ENCODE peak calls at places on chromosomes 5 and 9, in eight cellular contexts. One of them, this sample, is unnamed.

GRCh38 chr5:14908195-14908594 is 36.6 kb upstream of the ANKH start:
- DNase-seq in EL: no peak
- DNase-seq in heart left ventricle: peak; percentile 41
- DNase-seq in stimulated activated CD4-positive, alpha-beta T cell treated with anti-CD3 and anti-CD28 coated beads, Interleukin-2, amount 100 ng/mL, for 48 hours: no peak
- DNase-seq in fibroblast of the conjunctiva: no peak
- DNase-seq in activated naive CD8-positive, alpha-beta T cell treated with anti-CD3 and anti-CD28 coated beads, Interleukin-2, amount 50 U/mL, for 24 hours: no peak
- DNase-seq in colonic mucosa: no peak
- DNase-seq in OCI-LY7: no peak
- DNase-seq in this sample: no peak

GRCh38 chr5:56145511-56145910 is 87.6 kb downstream of the ANKRD55 start:
- DNase-seq in EL: no peak
- DNase-seq in heart left ventricle: no peak
- DNase-seq in stimulated activated CD4-positive, alpha-beta T cell treated with anti-CD3 and anti-CD28 coated beads, Interleukin-2, amount 100 ng/mL, for 48 hours: no peak
- DNase-seq in fibroblast of the conjunctiva: no peak
- DNase-seq in activated naive CD8-positive, alpha-beta T cell treated with anti-CD3 and anti-CD28 coated beads, Interleukin-2, amount 50 U/mL, for 24 hours: no peak
- DNase-seq in colonic mucosa: no peak
- DNase-seq in OCI-LY7: no peak
- DNase-seq in this sample: no peak

GRCh38 chr5:176415240-176416122 is 858 bp downstream of the CLTB start:
- DNase-seq in EL: peak; percentile 90
- DNase-seq in heart left ventricle: peak; percentile 48
- DNase-seq in stimulated activated CD4-positive, alpha-beta T cell treated with anti-CD3 and anti-CD28 coated beads, Interleukin-2, amount 100 ng/mL, for 48 hours: no peak
- DNase-seq in fibroblast of the conjunctiva: no peak
- DNase-seq in activated naive CD8-positive, alpha-beta T cell treated with anti-CD3 and anti-CD28 coated beads, Interleukin-2, amount 50 U/mL, for 24 hours: no peak
- DNase-seq in colonic mucosa: no peak
- DNase-seq in OCI-LY7: peak; percentile 18
- DNase-seq in this sample: peak; percentile 14

GRCh38 chr5:143837306-143837848 is 25.4 kb downstream of the HMHB1 start:
- DNase-seq in EL: peak; percentile 69
- DNase-seq in heart left ventricle: peak; percentile 28
- DNase-seq in stimulated activated CD4-positive, alpha-beta T cell treated with anti-CD3 and anti-CD28 coated beads, Interleukin-2, amount 100 ng/mL, for 48 hours: no peak
- DNase-seq in fibroblast of the conjunctiva: peak; percentile 63
- DNase-seq in activated naive CD8-positive, alpha-beta T cell treated with anti-CD3 and anti-CD28 coated beads, Interleukin-2, amount 50 U/mL, for 24 hours: no peak
- DNase-seq in colonic mucosa: no peak
- DNase-seq in OCI-LY7: no peak
- DNase-seq in this sample: no peak

GRCh38 chr5:35404701-35405100 is 174.4 kb upstream of the PRLR start:
- DNase-seq in EL: no peak
- DNase-seq in heart left ventricle: no peak
- DNase-seq in stimulated activated CD4-positive, alpha-beta T cell treated with anti-CD3 and anti-CD28 coated beads, Interleukin-2, amount 100 ng/mL, for 48 hours: no peak
- DNase-seq in fibroblast of the conjunctiva: no peak
- DNase-seq in activated naive CD8-positive, alpha-beta T cell treated with anti-CD3 and anti-CD28 coated beads, Interleukin-2, amount 50 U/mL, for 24 hours: no peak
- DNase-seq in colonic mucosa: no peak
- DNase-seq in OCI-LY7: no peak
- DNase-seq in this sample: no peak

GRCh38 chr9:89596937-89597555 is 7.8 kb upstream of the GADD45G start:
- DNase-seq in EL: no peak
- DNase-seq in heart left ventricle: no peak
- DNase-seq in stimulated activated CD4-positive, alpha-beta T cell treated with anti-CD3 and anti-CD28 coated beads, Interleukin-2, amount 100 ng/mL, for 48 hours: no peak
- DNase-seq in fibroblast of the conjunctiva: no peak
- DNase-seq in activated naive CD8-positive, alpha-beta T cell treated with anti-CD3 and anti-CD28 coated beads, Interleukin-2, amount 50 U/mL, for 24 hours: no peak
- DNase-seq in colonic mucosa: no peak
- DNase-seq in OCI-LY7: no peak
- DNase-seq in this sample: no peak

GRCh38 chr9:93009337-93010015 is 49.0 kb upstream of the SUSD3 start:
- DNase-seq in EL: no peak
- DNase-seq in heart left ventricle: no peak
- DNase-seq in stimulated activated CD4-positive, alpha-beta T cell treated with anti-CD3 and anti-CD28 coated beads, Interleukin-2, amount 100 ng/mL, for 48 hours: no peak
- DNase-seq in fibroblast of the conjunctiva: no peak
- DNase-seq in activated naive CD8-positive, alpha-beta T cell treated with anti-CD3 and anti-CD28 coated beads, Interleukin-2, amount 50 U/mL, for 24 hours: no peak
- DNase-seq in colonic mucosa: peak; percentile 14
- DNase-seq in OCI-LY7: no peak
- DNase-seq in this sample: no peak

GRCh38 chr5:135091286-135091685 is 57.3 kb upstream of the PITX1 start:
- DNase-seq in EL: no peak
- DNase-seq in heart left ventricle: no peak
- DNase-seq in stimulated activated CD4-positive, alpha-beta T cell treated with anti-CD3 and anti-CD28 coated beads, Interleukin-2, amount 100 ng/mL, for 48 hours: no peak
- DNase-seq in fibroblast of the conjunctiva: no peak
- DNase-seq in activated naive CD8-positive, alpha-beta T cell treated with anti-CD3 and anti-CD28 coated beads, Interleukin-2, amount 50 U/mL, for 24 hours: no peak
- DNase-seq in colonic mucosa: no peak
- DNase-seq in OCI-LY7: no peak
- DNase-seq in this sample: no peak

GRCh38 chr9:115575147-115575546 is 457.2 kb upstream of the TNC start:
- DNase-seq in EL: no peak
- DNase-seq in heart left ventricle: no peak
- DNase-seq in stimulated activated CD4-positive, alpha-beta T cell treated with anti-CD3 and anti-CD28 coated beads, Interleukin-2, amount 100 ng/mL, for 48 hours: no peak
- DNase-seq in fibroblast of the conjunctiva: no peak
- DNase-seq in activated naive CD8-positive, alpha-beta T cell treated with anti-CD3 and anti-CD28 coated beads, Interleukin-2, amount 50 U/mL, for 24 hours: no peak
- DNase-seq in colonic mucosa: no peak
- DNase-seq in OCI-LY7: no peak
- DNase-seq in this sample: no peak

GRCh38 chr9:85640425-85640824 is 101.3 kb downstream of the AGTPBP1 start:
- DNase-seq in EL: no peak
- DNase-seq in heart left ventricle: no peak
- DNase-seq in stimulated activated CD4-positive, alpha-beta T cell treated with anti-CD3 and anti-CD28 coated beads, Interleukin-2, amount 100 ng/mL, for 48 hours: no peak
- DNase-seq in fibroblast of the conjunctiva: no peak
- DNase-seq in activated naive CD8-positive, alpha-beta T cell treated with anti-CD3 and anti-CD28 coated beads, Interleukin-2, amount 50 U/mL, for 24 hours: no peak
- DNase-seq in colonic mucosa: no peak
- DNase-seq in OCI-LY7: no peak
- DNase-seq in this sample: no peak

GRCh38 chr5:160183075-160183474 is 46.2 kb upstream of the FABP6 start:
- DNase-seq in EL: peak; percentile 40
- DNase-seq in heart left ventricle: no peak
- DNase-seq in stimulated activated CD4-positive, alpha-beta T cell treated with anti-CD3 and anti-CD28 coated beads, Interleukin-2, amount 100 ng/mL, for 48 hours: no peak
- DNase-seq in fibroblast of the conjunctiva: no peak
- DNase-seq in activated naive CD8-positive, alpha-beta T cell treated with anti-CD3 and anti-CD28 coated beads, Interleukin-2, amount 50 U/mL, for 24 hours: no peak
- DNase-seq in colonic mucosa: no peak
- DNase-seq in OCI-LY7: no peak
- DNase-seq in this sample: no peak

GRCh38 chr5:59069438-59070079 is 486.7 kb downstream of the RAB3C start:
- DNase-seq in EL: peak; percentile 93
- DNase-seq in heart left ventricle: peak; percentile 39
- DNase-seq in stimulated activated CD4-positive, alpha-beta T cell treated with anti-CD3 and anti-CD28 coated beads, Interleukin-2, amount 100 ng/mL, for 48 hours: no peak
- DNase-seq in fibroblast of the conjunctiva: peak; percentile 89
- DNase-seq in activated naive CD8-positive, alpha-beta T cell treated with anti-CD3 and anti-CD28 coated beads, Interleukin-2, amount 50 U/mL, for 24 hours: no peak
- DNase-seq in colonic mucosa: no peak
- DNase-seq in OCI-LY7: no peak
- DNase-seq in this sample: no peak

GRCh38 chr5:91224459-91224858 is 158.7 kb downstream of the ARRDC3 start:
- DNase-seq in EL: peak; percentile 57
- DNase-seq in heart left ventricle: no peak
- DNase-seq in stimulated activated CD4-positive, alpha-beta T cell treated with anti-CD3 and anti-CD28 coated beads, Interleukin-2, amount 100 ng/mL, for 48 hours: no peak
- DNase-seq in fibroblast of the conjunctiva: no peak
- DNase-seq in activated naive CD8-positive, alpha-beta T cell treated with anti-CD3 and anti-CD28 coated beads, Interleukin-2, amount 50 U/mL, for 24 hours: no peak
- DNase-seq in colonic mucosa: no peak
- DNase-seq in OCI-LY7: no peak
- DNase-seq in this sample: no peak

GRCh38 chr5:77437194-77437593 is 54.9 kb downstream of the WDR41 start:
- DNase-seq in EL: no peak
- DNase-seq in heart left ventricle: no peak
- DNase-seq in stimulated activated CD4-positive, alpha-beta T cell treated with anti-CD3 and anti-CD28 coated beads, Interleukin-2, amount 100 ng/mL, for 48 hours: no peak
- DNase-seq in fibroblast of the conjunctiva: no peak
- DNase-seq in activated naive CD8-positive, alpha-beta T cell treated with anti-CD3 and anti-CD28 coated beads, Interleukin-2, amount 50 U/mL, for 24 hours: no peak
- DNase-seq in colonic mucosa: no peak
- DNase-seq in OCI-LY7: peak; percentile 7
- DNase-seq in this sample: no peak

GRCh38 chr5:88203977-88204735 is 64.5 kb downstream of the TMEM161B start:
- DNase-seq in EL: no peak
- DNase-seq in heart left ventricle: no peak
- DNase-seq in stimulated activated CD4-positive, alpha-beta T cell treated with anti-CD3 and anti-CD28 coated beads, Interleukin-2, amount 100 ng/mL, for 48 hours: peak; percentile 30
- DNase-seq in fibroblast of the conjunctiva: no peak
- DNase-seq in activated naive CD8-positive, alpha-beta T cell treated with anti-CD3 and anti-CD28 coated beads, Interleukin-2, amount 50 U/mL, for 24 hours: peak; percentile 29
- DNase-seq in colonic mucosa: no peak
- DNase-seq in OCI-LY7: no peak
- DNase-seq in this sample: no peak

GRCh38 chr9:33817327-33818166 is 587 bp downstream of the UBE2R2 start:
- DNase-seq in EL: peak; percentile 80
- DNase-seq in heart left ventricle: peak; percentile 67
- DNase-seq in stimulated activated CD4-positive, alpha-beta T cell treated with anti-CD3 and anti-CD28 coated beads, Interleukin-2, amount 100 ng/mL, for 48 hours: peak; percentile 33
- DNase-seq in fibroblast of the conjunctiva: no peak
- DNase-seq in activated naive CD8-positive, alpha-beta T cell treated with anti-CD3 and anti-CD28 coated beads, Interleukin-2, amount 50 U/mL, for 24 hours: peak; percentile 54
- DNase-seq in colonic mucosa: peak; percentile 54
- DNase-seq in OCI-LY7: peak; percentile 66
- DNase-seq in this sample: peak; percentile 73

GRCh38 chr9:127790094-127790855 is 4.4 kb downstream of the CDK9 start:
- DNase-seq in EL: no peak
- DNase-seq in heart left ventricle: no peak
- DNase-seq in stimulated activated CD4-positive, alpha-beta T cell treated with anti-CD3 and anti-CD28 coated beads, Interleukin-2, amount 100 ng/mL, for 48 hours: no peak
- DNase-seq in fibroblast of the conjunctiva: no peak
- DNase-seq in activated naive CD8-positive, alpha-beta T cell treated with anti-CD3 and anti-CD28 coated beads, Interleukin-2, amount 50 U/mL, for 24 hours: no peak
- DNase-seq in colonic mucosa: no peak
- DNase-seq in OCI-LY7: no peak
- DNase-seq in this sample: no peak

GRCh38 chr5:57538341-57538955 is 55.8 kb upstream of the ACTBL2 start:
- DNase-seq in EL: peak; percentile 72
- DNase-seq in heart left ventricle: no peak
- DNase-seq in stimulated activated CD4-positive, alpha-beta T cell treated with anti-CD3 and anti-CD28 coated beads, Interleukin-2, amount 100 ng/mL, for 48 hours: no peak
- DNase-seq in fibroblast of the conjunctiva: peak; percentile 80
- DNase-seq in activated naive CD8-positive, alpha-beta T cell treated with anti-CD3 and anti-CD28 coated beads, Interleukin-2, amount 50 U/mL, for 24 hours: no peak
- DNase-seq in colonic mucosa: no peak
- DNase-seq in OCI-LY7: no peak
- DNase-seq in this sample: no peak

GRCh38 chr9:126701820-126702500 is 88.2 kb downstream of the LMX1B start:
- DNase-seq in EL: no peak
- DNase-seq in heart left ventricle: no peak
- DNase-seq in stimulated activated CD4-positive, alpha-beta T cell treated with anti-CD3 and anti-CD28 coated beads, Interleukin-2, amount 100 ng/mL, for 48 hours: no peak
- DNase-seq in fibroblast of the conjunctiva: no peak
- DNase-seq in activated naive CD8-positive, alpha-beta T cell treated with anti-CD3 and anti-CD28 coated beads, Interleukin-2, amount 50 U/mL, for 24 hours: no peak
- DNase-seq in colonic mucosa: no peak
- DNase-seq in OCI-LY7: no peak
- DNase-seq in this sample: peak; percentile 2

GRCh38 chr9:95085036-95085770 is 232.3 kb downstream of the FANCC start:
- DNase-seq in EL: no peak
- DNase-seq in heart left ventricle: no peak
- DNase-seq in stimulated activated CD4-positive, alpha-beta T cell treated with anti-CD3 and anti-CD28 coated beads, Interleukin-2, amount 100 ng/mL, for 48 hours: no peak
- DNase-seq in fibroblast of the conjunctiva: no peak
- DNase-seq in activated naive CD8-positive, alpha-beta T cell treated with anti-CD3 and anti-CD28 coated beads, Interleukin-2, amount 50 U/mL, for 24 hours: no peak
- DNase-seq in colonic mucosa: no peak
- DNase-seq in OCI-LY7: no peak
- DNase-seq in this sample: no peak

GRCh38 chr9:122133984-122134535 is 25.5 kb downstream of the NDUFA8 start:
- DNase-seq in EL: no peak
- DNase-seq in heart left ventricle: no peak
- DNase-seq in stimulated activated CD4-positive, alpha-beta T cell treated with anti-CD3 and anti-CD28 coated beads, Interleukin-2, amount 100 ng/mL, for 48 hours: no peak
- DNase-seq in fibroblast of the conjunctiva: no peak
- DNase-seq in activated naive CD8-positive, alpha-beta T cell treated with anti-CD3 and anti-CD28 coated beads, Interleukin-2, amount 50 U/mL, for 24 hours: no peak
- DNase-seq in colonic mucosa: no peak
- DNase-seq in OCI-LY7: no peak
- DNase-seq in this sample: no peak

GRCh38 chr9:132168347-132168746 is 6.5 kb downstream of the NTNG2 start:
- DNase-seq in EL: no peak
- DNase-seq in heart left ventricle: peak; percentile 77
- DNase-seq in stimulated activated CD4-positive, alpha-beta T cell treated with anti-CD3 and anti-CD28 coated beads, Interleukin-2, amount 100 ng/mL, for 48 hours: no peak
- DNase-seq in fibroblast of the conjunctiva: no peak
- DNase-seq in activated naive CD8-positive, alpha-beta T cell treated with anti-CD3 and anti-CD28 coated beads, Interleukin-2, amount 50 U/mL, for 24 hours: no peak
- DNase-seq in colonic mucosa: no peak
- DNase-seq in OCI-LY7: no peak
- DNase-seq in this sample: no peak

GRCh38 chr5:127933348-127933747 is 150.2 kb upstream of the SLC12A2 start:
- DNase-seq in EL: no peak
- DNase-seq in heart left ventricle: no peak
- DNase-seq in stimulated activated CD4-positive, alpha-beta T cell treated with anti-CD3 and anti-CD28 coated beads, Interleukin-2, amount 100 ng/mL, for 48 hours: no peak
- DNase-seq in fibroblast of the conjunctiva: no peak
- DNase-seq in activated naive CD8-positive, alpha-beta T cell treated with anti-CD3 and anti-CD28 coated beads, Interleukin-2, amount 50 U/mL, for 24 hours: no peak
- DNase-seq in colonic mucosa: no peak
- DNase-seq in OCI-LY7: no peak
- DNase-seq in this sample: no peak

GRCh38 chr5:145859897-145860296 is 12.9 kb downstream of the GRXCR2 start:
- DNase-seq in EL: no peak
- DNase-seq in heart left ventricle: no peak
- DNase-seq in stimulated activated CD4-positive, alpha-beta T cell treated with anti-CD3 and anti-CD28 coated beads, Interleukin-2, amount 100 ng/mL, for 48 hours: no peak
- DNase-seq in fibroblast of the conjunctiva: no peak
- DNase-seq in activated naive CD8-positive, alpha-beta T cell treated with anti-CD3 and anti-CD28 coated beads, Interleukin-2, amount 50 U/mL, for 24 hours: no peak
- DNase-seq in colonic mucosa: no peak
- DNase-seq in OCI-LY7: no peak
- DNase-seq in this sample: no peak

GRCh38 chr5:43193171-43193951 is 1.3 kb downstream of the NIM1K start:
- DNase-seq in EL: peak; percentile 90
- DNase-seq in heart left ventricle: no peak
- DNase-seq in stimulated activated CD4-positive, alpha-beta T cell treated with anti-CD3 and anti-CD28 coated beads, Interleukin-2, amount 100 ng/mL, for 48 hours: peak; percentile 36
- DNase-seq in fibroblast of the conjunctiva: peak; percentile 96
- DNase-seq in activated naive CD8-positive, alpha-beta T cell treated with anti-CD3 and anti-CD28 coated beads, Interleukin-2, amount 50 U/mL, for 24 hours: peak; percentile 37
- DNase-seq in colonic mucosa: no peak
- DNase-seq in OCI-LY7: peak; percentile 15
- DNase-seq in this sample: peak; percentile 7

GRCh38 chr9:115198018-115198417 is 80.1 kb upstream of the TNC start:
- DNase-seq in EL: peak; percentile 78
- DNase-seq in heart left ventricle: peak; percentile 79
- DNase-seq in stimulated activated CD4-positive, alpha-beta T cell treated with anti-CD3 and anti-CD28 coated beads, Interleukin-2, amount 100 ng/mL, for 48 hours: no peak
- DNase-seq in fibroblast of the conjunctiva: no peak
- DNase-seq in activated naive CD8-positive, alpha-beta T cell treated with anti-CD3 and anti-CD28 coated beads, Interleukin-2, amount 50 U/mL, for 24 hours: no peak
- DNase-seq in colonic mucosa: peak; percentile 29
- DNase-seq in OCI-LY7: no peak
- DNase-seq in this sample: no peak

GRCh38 chr5:171317225-171317624 is 8.2 kb downstream of the TLX3 start:
- DNase-seq in EL: no peak
- DNase-seq in heart left ventricle: no peak
- DNase-seq in stimulated activated CD4-positive, alpha-beta T cell treated with anti-CD3 and anti-CD28 coated beads, Interleukin-2, amount 100 ng/mL, for 48 hours: no peak
- DNase-seq in fibroblast of the conjunctiva: no peak
- DNase-seq in activated naive CD8-positive, alpha-beta T cell treated with anti-CD3 and anti-CD28 coated beads, Interleukin-2, amount 50 U/mL, for 24 hours: no peak
- DNase-seq in colonic mucosa: no peak
- DNase-seq in OCI-LY7: no peak
- DNase-seq in this sample: no peak

GRCh38 chr5:139407517-139407916 is 3.6 kb upstream of the SPATA24 start:
- DNase-seq in EL: no peak
- DNase-seq in heart left ventricle: no peak
- DNase-seq in stimulated activated CD4-positive, alpha-beta T cell treated with anti-CD3 and anti-CD28 coated beads, Interleukin-2, amount 100 ng/mL, for 48 hours: no peak
- DNase-seq in fibroblast of the conjunctiva: no peak
- DNase-seq in activated naive CD8-positive, alpha-beta T cell treated with anti-CD3 and anti-CD28 coated beads, Interleukin-2, amount 50 U/mL, for 24 hours: no peak
- DNase-seq in colonic mucosa: no peak
- DNase-seq in OCI-LY7: peak; percentile 82
- DNase-seq in this sample: no peak

GRCh38 chr5:65861830-65862241 is 64.5 kb upstream of the ERBIN start:
- DNase-seq in EL: peak; percentile 99
- DNase-seq in heart left ventricle: no peak
- DNase-seq in stimulated activated CD4-positive, alpha-beta T cell treated with anti-CD3 and anti-CD28 coated beads, Interleukin-2, amount 100 ng/mL, for 48 hours: no peak
- DNase-seq in fibroblast of the conjunctiva: peak; percentile 37
- DNase-seq in activated naive CD8-positive, alpha-beta T cell treated with anti-CD3 and anti-CD28 coated beads, Interleukin-2, amount 50 U/mL, for 24 hours: no peak
- DNase-seq in colonic mucosa: no peak
- DNase-seq in OCI-LY7: no peak
- DNase-seq in this sample: no peak